ENCODE peak calls at places on chromosomes 7 and 10, in seven cellular contexts. B, Z, G, Q, K, C and M are unnamed samples.

GRCh38 chr7:81501220-81501619 is 268.6 kb downstream of the HGF start:
- DNase-seq in K (peak), Q (no peak), C (no peak), Z (no peak), B (no peak), G (no peak), M (no peak)

GRCh38 chr10:8282340-8282739 is 227.9 kb downstream of the GATA3 start:
- DNase-seq in K (no peak), G (no peak), Z (no peak), C (no peak), B (no peak), Q (no peak), M (no peak)

GRCh38 chr7:106065560-106066500 is 46.3 kb downstream of the SYPL1 start:
- DNase-seq in G (no peak), B (no peak), Z (no peak), K (no peak), Q (peak), C (peak), M (peak)

GRCh38 chr10:61438141-61438984 is 14.8 kb downstream of the TMEM26 start:
- DNase-seq in B (no peak), Q (no peak), C (no peak), K (no peak), G (no peak), Z (no peak), M (no peak)

GRCh38 chr10:77351386-77351785 is 286.2 kb downstream of the KCNMA1 start:
- DNase-seq in Q (no peak), C (no peak), G (no peak), K (no peak), B (no peak), Z (peak), M (no peak)

GRCh38 chr10:22322663-22323160 is 1.8 kb downstream of the BMI1 start:
- DNase-seq in B (no peak), C (no peak), Z (no peak), K (no peak), G (no peak), Q (no peak), M (no peak)

GRCh38 chr7:28570970-28571288 is 158.6 kb downstream of the CREB5 start:
- DNase-seq in Q (no peak), B (no peak), G (no peak), Z (no peak), C (no peak), K (no peak), M (no peak)

GRCh38 chr10:112546474-112546873 is 99.5 kb downstream of the VTI1A start:
- DNase-seq in B (no peak), K (no peak), Z (no peak), C (no peak), Q (no peak), G (no peak), M (no peak)

GRCh38 chr7:15433154-15433553 is 128.7 kb downstream of the AGMO start:
- DNase-seq in C (no peak), Q (no peak), Z (no peak), B (no peak), K (no peak), G (no peak), M (no peak)

GRCh38 chr10:110366641-110367040 is 61.9 kb upstream of the SMNDC1 start:
- DNase-seq in K (no peak), Q (no peak), G (no peak), C (no peak), Z (no peak), B (no peak), M (no peak)

GRCh38 chr7:25578991-25579687 is 350.9 kb upstream of the NPVF start:
- DNase-seq in Z (no peak), G (no peak), C (no peak), B (no peak), K (no peak), Q (no peak), M (peak)

GRCh38 chr7:42900842-42901241 is 11.0 kb downstream of the C7orf25 start:
- DNase-seq in K (no peak), C (no peak), B (no peak), Q (no peak), Z (no peak), G (no peak), M (no peak)

GRCh38 chr10:22230331-22230833 is 12.6 kb upstream of the EBLN1 start:
- DNase-seq in Q (no peak), Z (peak), G (no peak), B (no peak), K (peak), C (no peak), M (no peak)

GRCh38 chr7:39588401-39588800 is 22.2 kb downstream of the YAE1 start:
- DNase-seq in K (no peak), C (no peak), G (no peak), Z (no peak), Q (no peak), B (no peak), M (no peak)

GRCh38 chr10:78717200-78717599 is 351.6 kb upstream of the ZMIZ1 start:
- DNase-seq in B (no peak), C (no peak), Q (no peak), G (no peak), K (no peak), Z (no peak), M (no peak)

GRCh38 chr10:6558759-6559429 is 21.2 kb downstream of the PRKCQ start:
- DNase-seq in Q (no peak), K (no peak), B (no peak), G (no peak), C (no peak), Z (no peak), M (no peak)

GRCh38 chr10:18158698-18159342 is 18.6 kb downstream of the CACNB2 start:
- DNase-seq in K (no peak), Q (no peak), C (no peak), B (no peak), Z (no peak), G (no peak), M (no peak)

GRCh38 chr7:152521420-152522337 is 85.9 kb upstream of the KMT2C start:
- DNase-seq in Q (peak), K (no peak), Z (no peak), G (no peak), B (no peak), C (no peak), M (no peak)

GRCh38 chr7:112743811-112744210 is 46.4 kb downstream of the TMEM168 start:
- DNase-seq in K (peak), G (no peak), Z (no peak), Q (no peak), C (no peak), B (no peak), M (no peak)

GRCh38 chr7:111474723-111475418 is 87.4 kb downstream of the IMMP2L start:
- DNase-seq in K (no peak), C (no peak), Q (no peak), B (no peak), G (no peak), Z (no peak), M (no peak)

GRCh38 chr7:111475959-111476358 is 86.3 kb downstream of the IMMP2L start:
- DNase-seq in G (no peak), Z (no peak), B (no peak), C (no peak), Q (no peak), K (no peak), M (no peak)

GRCh38 chr7:111475419-111475748 is 86.9 kb downstream of the IMMP2L start:
- DNase-seq in G (no peak), C (no peak), B (no peak), Q (no peak), Z (no peak), K (no peak), M (no peak)

GRCh38 chr7:111476586-111477293 is 85.6 kb downstream of the IMMP2L start:
- DNase-seq in K (no peak), C (no peak), Z (no peak), B (no peak), Q (no peak), G (no peak), M (no peak)

DNA sequence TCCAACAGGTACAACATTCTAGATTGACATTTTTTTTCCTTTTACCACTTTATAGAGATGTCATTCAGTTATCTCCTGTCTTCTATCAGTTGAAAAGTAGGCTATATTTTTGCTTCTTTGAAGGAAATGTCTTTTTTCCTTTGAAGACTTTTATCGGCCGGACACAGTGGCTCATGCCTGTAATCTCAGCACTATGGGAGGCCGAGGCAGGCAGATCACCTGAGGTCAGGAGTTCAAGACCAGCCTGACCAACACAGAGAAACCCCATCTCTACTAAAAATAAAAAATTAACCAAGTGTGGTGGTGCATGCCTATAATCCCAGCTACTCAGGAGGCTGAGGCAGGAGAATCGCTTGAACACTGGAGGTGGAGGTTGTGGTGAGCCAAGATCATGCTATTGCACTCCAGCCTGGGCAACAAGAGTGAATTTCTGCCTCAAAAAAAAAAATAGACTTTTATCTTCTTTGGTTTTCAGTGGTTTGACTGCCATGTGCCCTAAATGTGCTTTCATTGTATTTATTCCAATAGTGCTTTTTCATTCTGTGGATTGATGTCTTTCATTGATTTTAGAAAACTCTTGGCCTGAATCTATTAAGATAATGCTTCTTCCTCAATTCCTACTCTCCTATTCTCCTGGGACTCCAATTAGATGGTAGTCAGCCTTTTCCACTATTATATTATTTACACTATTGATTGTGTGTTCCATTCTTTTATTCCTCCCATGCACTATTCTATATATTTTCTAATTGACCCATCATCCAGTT is 84.6 kb downstream of the IMMP2L start:
- DNase-seq in Q (no peak), C (no peak), Z (no peak), B (no peak), G (no peak), K (no peak), M (no peak)
- TF ChIP-seq EP300 in Q (no peak), C (no peak), Z (no peak), B (no peak), G (no peak), K (no peak), M (no peak)

GRCh38 chr10:59557052-59557451 is 152.6 kb downstream of the SLC16A9 start:
- DNase-seq in G (no peak), Q (no peak), B (no peak), K (peak), C (no peak), Z (no peak), M (no peak)
- TF ChIP-seq EP300 in G (no peak), Q (no peak), B (no peak), K (peak), C (no peak), Z (no peak), M (no peak)

DNA sequence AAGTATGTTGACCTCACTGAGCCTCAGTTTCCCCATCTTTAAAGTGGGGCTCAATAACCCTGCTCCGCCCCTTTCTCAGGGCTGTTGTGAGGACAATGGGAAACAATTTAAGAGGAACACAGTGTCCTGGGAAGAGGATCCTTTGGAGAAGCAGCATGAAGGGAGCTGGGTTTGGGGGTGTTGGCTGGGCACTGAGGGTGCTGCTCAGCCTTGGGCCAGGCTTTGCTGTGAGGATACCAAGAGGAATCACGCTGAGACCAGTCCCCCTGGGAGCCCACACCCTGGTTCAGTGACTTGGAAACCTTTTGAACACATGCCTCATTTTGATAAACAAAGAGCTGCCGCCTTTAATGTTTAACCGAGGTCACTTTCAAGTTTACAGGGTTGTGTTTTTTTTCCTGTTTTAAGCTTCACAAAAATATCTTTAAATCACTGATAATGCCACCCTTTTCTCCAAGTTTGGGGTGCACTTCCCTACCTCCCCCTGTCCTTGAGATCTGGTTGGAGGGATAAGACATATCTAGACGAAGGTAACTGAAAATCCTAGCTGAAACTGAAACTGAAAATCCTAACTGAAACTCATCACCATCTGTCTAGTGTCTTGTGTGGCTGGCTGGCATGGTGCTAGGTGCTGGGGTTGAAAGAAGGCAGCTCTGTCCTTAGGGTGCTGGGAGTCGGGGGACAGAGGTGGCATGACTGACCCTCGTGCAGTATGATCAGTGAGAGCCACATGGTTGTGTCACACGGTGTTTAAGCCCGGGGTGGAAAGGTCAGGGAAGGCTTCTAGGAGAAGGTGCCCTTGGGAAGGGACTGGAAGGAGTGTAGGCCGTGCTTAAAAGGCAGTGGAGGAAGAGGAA is 27.7 kb downstream of the ZNF775 start:
- DNase-seq in Q (no peak), B (no peak), Z (no peak), C (peak), K (no peak), G (no peak), M (no peak)
- TF ChIP-seq EP300 in Q (no peak), B (no peak), Z (no peak), C (no peak), K (no peak), G (no peak), M (no peak)

GRCh38 chr7:46900312-46901263 is 681.3 kb downstream of the TNS3 start:
- DNase-seq in C (no peak), Q (no peak), Z (no peak), K (peak), B (no peak), G (no peak), M (no peak)
- TF ChIP-seq EP300 in C (no peak), Q (no peak), Z (no peak), K (peak), B (no peak), G (no peak), M (no peak)

DNA sequence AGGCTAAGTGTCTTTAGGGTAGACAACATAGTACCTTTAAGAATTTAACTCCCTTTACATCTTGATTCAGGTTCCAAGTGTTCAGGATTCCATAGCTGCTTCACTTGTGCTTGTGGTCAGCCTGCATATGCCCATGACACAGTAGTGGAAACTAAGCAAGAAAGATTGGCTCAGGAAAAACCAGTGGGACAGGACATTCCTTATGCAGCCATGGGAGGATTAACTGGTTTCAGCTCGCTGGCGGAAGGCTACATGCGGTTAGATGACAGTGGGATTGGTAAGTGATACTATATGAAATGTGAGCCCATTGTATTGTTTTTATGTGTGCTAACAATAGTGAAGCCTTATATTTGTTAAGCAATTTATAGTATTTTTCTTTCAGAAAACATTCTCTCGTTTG is 11.3 kb downstream of the FAM221A start:
- DNase-seq in G (no peak), Q (no peak), C (no peak), Z (no peak), K (no peak), B (no peak), M (no peak)
- TF ChIP-seq EP300 in G (no peak), Q (no peak), C (no peak), Z (no peak), K (no peak), B (no peak), M (no peak)

GRCh38 chr10:122368502-122369254 is 5.8 kb upstream of the PLEKHA1 start:
- DNase-seq in Z (no peak), G (no peak), Q (no peak), K (no peak), B (no peak), C (no peak), M (peak)
- TF ChIP-seq EP300 in Z (no peak), G (no peak), Q (no peak), K (no peak), B (no peak), C (no peak), M (no peak)

DNA sequence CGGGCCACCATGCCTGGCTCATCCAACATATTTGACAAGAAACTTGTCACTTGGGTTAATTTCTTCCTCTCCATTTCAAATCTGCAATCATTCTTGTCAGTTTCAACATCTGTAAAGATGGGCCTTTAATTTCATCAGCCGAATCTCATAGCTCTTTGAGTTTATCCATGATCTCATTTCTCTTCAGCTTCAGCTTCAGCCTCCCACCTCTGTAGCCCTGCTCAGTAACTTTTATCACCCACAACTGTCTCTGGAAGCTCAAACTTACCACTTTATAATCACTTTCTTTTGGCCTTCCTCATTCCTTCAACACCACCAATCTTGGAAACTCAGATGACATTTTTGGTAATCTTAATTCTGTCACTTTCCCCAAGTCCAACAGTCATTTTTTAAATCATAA is 83.2 kb downstream of the CPED1 start:
- DNase-seq in C (no peak), Z (no peak), Q (no peak), G (no peak), K (no peak), B (no peak), M (no peak)
- TF ChIP-seq EP300 in C (no peak), Z (no peak), Q (no peak), G (no peak), K (no peak), B (no peak), M (no peak)

GRCh38 chr7:100710452-100710851 is 4.5 kb downstream of the POP7 start:
- DNase-seq in G (no peak), Q (no peak), Z (no peak), B (no peak), C (no peak), K (no peak), M (no peak)

GRCh38 chr7:100706672-100707311 is 871 bp downstream of the POP7 start:
- DNase-seq in K (peak), Q (peak), B (peak), Z (no peak), G (no peak), C (peak), M (no peak)

GRCh38 chr7:100708395-100708794 is 2.5 kb downstream of the POP7 start:
- DNase-seq in B (no peak), Z (no peak), C (no peak), K (no peak), G (no peak), Q (no peak), M (no peak)

GRCh38 chr7:100705341-100705752 is 574 bp upstream of the POP7 start:
- DNase-seq in K (peak), B (peak), C (peak), Z (peak), G (peak), Q (peak), M (peak)

DNA sequence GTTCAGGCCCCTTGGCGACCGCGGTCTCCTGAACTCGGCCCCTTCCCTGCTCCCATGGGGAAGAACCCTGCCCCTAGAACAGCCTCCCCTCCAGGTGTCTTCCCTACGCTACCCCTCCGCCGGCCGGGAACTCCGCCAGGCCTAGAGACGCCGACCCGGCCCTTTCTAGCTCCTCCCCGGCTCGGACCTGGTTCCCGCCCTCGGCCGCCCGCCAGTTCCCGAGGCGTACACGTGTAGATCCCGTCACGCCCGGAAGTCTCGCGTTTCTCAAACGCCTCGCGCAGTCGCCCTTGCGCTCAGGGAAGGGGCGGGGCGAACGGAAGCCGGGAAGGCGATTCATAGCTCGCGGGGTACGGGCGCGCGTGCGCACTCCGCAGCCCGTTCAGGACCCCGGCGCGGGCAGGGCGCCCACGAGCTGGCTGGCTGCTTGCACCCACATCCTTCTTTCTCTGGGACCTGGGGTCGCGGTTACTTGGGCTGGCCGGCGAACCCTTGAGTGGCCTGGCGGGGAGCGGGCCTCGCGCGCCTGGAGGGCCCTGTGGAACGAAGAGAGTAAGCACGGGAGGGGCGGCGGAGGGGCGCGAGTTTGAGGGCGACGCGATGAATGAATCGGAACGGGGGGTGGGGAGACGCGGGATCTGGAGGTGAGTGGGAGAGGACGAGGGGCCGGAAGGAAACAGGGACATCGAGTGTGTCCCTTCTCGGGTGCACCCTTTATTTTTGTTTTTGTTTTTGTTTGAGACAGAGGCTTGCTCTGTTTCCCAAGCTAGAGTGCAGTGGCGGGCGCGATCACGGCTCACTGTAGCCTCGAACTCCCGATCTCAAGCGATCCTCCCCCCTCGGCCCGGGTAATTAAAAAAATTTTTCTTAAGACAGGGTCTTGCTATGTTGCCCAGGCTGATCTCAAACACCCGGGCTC is at the start of gene POP7:
- DNase-seq in G (peak), Z (peak), Q (peak), K (peak), C (peak), B (peak), M (peak)
- TF ChIP-seq EP300 in G (peak), Z (no peak), Q (no peak), K (no peak), C (no peak), B (no peak), M (no peak)